ENCODE peak calls at places on chromosomes 13 and 19, in eight cellular contexts. D is caudate nucleus; G is T-helper 17 cell; Q is A549; H is renal cortical epithelial cell; O is anterior cingulate cortex; J is stimulated activated CD8-positive, alpha-beta memory T cell treated with anti-CD3 and anti-CD28 coated beads, Interleukin-2, amount 100 ng/mL, for 1 hour; P is NCI-H1092. X is an unnamed sample.

GRCh38 chr13:30165791-30166190 is 141.6 kb downstream of the KATNAL1 start:
- DNase-seq in D (no peak), G (no peak), Q (no peak), H (peak; percentile 40), O (no peak), J (no peak), P (no peak), X (no peak)

GRCh38 chr13:111337206-111337605 is 16.8 kb downstream of the TEX29 start:
- DNase-seq in D (no peak), G (no peak), Q (no peak), H (peak; percentile 48), O (no peak), J (no peak), P (no peak), X (no peak)

GRCh38 chr19:41591951-41592562 is 16.1 kb downstream of the CEACAM21 start:
- DNase-seq in D (no peak), G (no peak), Q (no peak), H (no peak), O (no peak), J (no peak), P (no peak), X (no peak)

GRCh38 chr13:25268561-25268960 is 18.7 kb downstream of the MTMR6 start:
- DNase-seq in D (no peak), G (no peak), Q (no peak), H (no peak), O (no peak), J (no peak), P (no peak), X (no peak)

GRCh38 chr13:44052843-44053607 is 173.3 kb downstream of the LACC1 start:
- DNase-seq in D (no peak), G (no peak), Q (no peak), H (peak; percentile 92), O (no peak), J (no peak), P (no peak), X (no peak)

GRCh38 chr13:39329182-39329639 is 273.8 kb downstream of the LHFPL6 start:
- DNase-seq in D (no peak), G (no peak), Q (no peak), H (no peak), O (no peak), J (no peak), P (no peak), X (no peak)

GRCh38 chr19:10292789-10293636 is 3.3 kb downstream of the ICAM5 start:
- DNase-seq in D (no peak), G (no peak), Q (no peak), H (no peak), O (no peak), J (no peak), P (no peak), X (no peak)

GRCh38 chr13:35923347-35923746 is 207.8 kb downstream of the DCLK1 start:
- DNase-seq in D (no peak), G (no peak), Q (peak; percentile 19), H (peak; percentile 56), O (no peak), J (no peak), P (no peak), X (no peak)

GRCh38 chr19:56956503-56957226 is 116.1 kb upstream of the PEG3 start:
- DNase-seq in D (no peak), G (no peak), Q (no peak), H (no peak), O (no peak), J (no peak), P (no peak), X (no peak)

GRCh38 chr19:13155472-13156284 is 5.5 kb downstream of the IER2 start:
- DNase-seq in D (peak; percentile 48), G (peak; percentile 71), Q (peak; percentile 81), H (peak; percentile 76), O (no peak), J (no peak), P (no peak), X (peak; percentile 53)

GRCh38 chr13:112261924-112262323 is 114.2 kb upstream of the SPACA7 start:
- DNase-seq in D (no peak), G (no peak), Q (no peak), H (no peak), O (no peak), J (no peak), P (no peak), X (no peak)

GRCh38 chr19:17079710-17080440 is 4.3 kb downstream of the MYO9B start:
- DNase-seq in D (peak; percentile 77), G (peak; percentile 52), Q (peak; percentile 90), H (peak; percentile 92), O (peak; percentile 82), J (peak; percentile 22), P (peak; percentile 23), X (peak; percentile 75)

GRCh38 chr19:53057904-53058579 is 13.5 kb downstream of the ERVV-2 start:
- DNase-seq in D (no peak), G (no peak), Q (no peak), H (no peak), O (no peak), J (no peak), P (no peak), X (no peak)

GRCh38 chr19:10289167-10289835 is 451 bp upstream of the ICAM5 start:
- DNase-seq in D (peak; percentile 36), G (no peak), Q (peak; percentile 71), H (no peak), O (no peak), J (no peak), P (peak; percentile 22), X (peak; percentile 64)

GRCh38 chr19:38550376-38550775 is 67.4 kb downstream of the MAP4K1 start:
- DNase-seq in D (no peak), G (no peak), Q (no peak), H (no peak), O (no peak), J (no peak), P (no peak), X (no peak)

GRCh38 chr13:33275916-33276315 is 9.6 kb downstream of the STARD13 start:
- DNase-seq in D (no peak), G (no peak), Q (no peak), H (no peak), O (no peak), J (no peak), P (no peak), X (no peak)

GRCh38 chr19:53982611-53983010 is 8.8 kb upstream of the CACNG6 start:
- DNase-seq in D (no peak), G (no peak), Q (peak; percentile 79), H (no peak), O (no peak), J (no peak), P (no peak), X (no peak)

GRCh38 chr13:101919541-101920306 is 467.2 kb downstream of the ITGBL1 start:
- DNase-seq in D (no peak), G (no peak), Q (no peak), H (peak; percentile 21), O (no peak), J (no peak), P (peak; percentile 63), X (no peak)

GRCh38 chr19:20999731-21000352 is 20.6 kb upstream of the ZNF430 start:
- DNase-seq in D (peak; percentile 93), G (peak; percentile 80), Q (peak; percentile 12), H (peak; percentile 77), O (peak; percentile 91), J (peak; percentile 44), P (peak; percentile 91), X (peak; percentile 87)

GRCh38 chr19:34994643-34995471 is 5.3 kb upstream of the GRAMD1A start:
- DNase-seq in D (no peak), G (no peak), Q (peak; percentile 94), H (no peak), O (no peak), J (no peak), P (no peak), X (no peak)

GRCh38 chr19:48896191-48896720 is 2.3 kb downstream of the TULP2 start:
- DNase-seq in D (peak; percentile 13), G (no peak), Q (no peak), H (no peak), O (no peak), J (no peak), P (no peak), X (no peak)

GRCh38 chr13:113207890-113208423 is 512 bp downstream of the PCID2 start:
- DNase-seq in D (no peak), G (no peak), Q (peak; percentile 28), H (peak; percentile 17), O (no peak), J (no peak), P (no peak), X (no peak)

GRCh38 chr13:75481176-75482069 is 546 bp downstream of the TBC1D4 start:
- DNase-seq in D (no peak), G (peak; percentile 7), Q (peak; percentile 21), H (no peak), O (no peak), J (no peak), P (peak; percentile 60), X (peak; percentile 14)

GRCh38 chr19:342801-343421 is 1.7 kb downstream of the MIER2 start:
- DNase-seq in D (no peak), G (no peak), Q (no peak), H (peak; percentile 49), O (no peak), J (no peak), P (no peak), X (no peak)

GRCh38 chr13:109576331-109576813 is 210.0 kb downstream of the IRS2 start:
- DNase-seq in D (no peak), G (no peak), Q (peak; percentile 97), H (no peak), O (no peak), J (no peak), P (no peak), X (no peak)

GRCh38 chr19:3336680-3337523 is 29.5 kb upstream of the NFIC start:
- DNase-seq in D (peak; percentile 81), G (no peak), Q (peak; percentile 79), H (peak; percentile 92), O (peak; percentile 77), J (no peak), P (peak; percentile 78), X (no peak)

GRCh38 chr13:114079601-114080536 is 52.6 kb downstream of the RASA3 start:
- DNase-seq in D (no peak), G (no peak), Q (no peak), H (no peak), O (no peak), J (no peak), P (no peak), X (no peak)